ENCODE peak calls at places on chromosomes 13 and 19, in six cellular contexts. A is activated CD4-positive, alpha-beta memory T cell treated with anti-CD3 and anti-CD28 coated beads for 36 hours; T is adipocyte; R is esophagus squamous epithelium; J is C1 segment of cervical spinal cord; D is OCI-LY7. F is an unnamed sample.

GRCh38 chr13:74528751-74529513 is 394.7 kb upstream of the KLF12 start:
- DNase-seq in A (no peak), T (peak; percentile 43), R (no peak), J (no peak), D (no peak), F (no peak)

GRCh38 chr19:1672038-1672768 is 19.8 kb upstream of the TCF3 start:
- DNase-seq in A (peak; percentile 58), T (peak; percentile 79), R (no peak), J (peak; percentile 6), D (peak; percentile 83), F (no peak)

GRCh38 chr19:28184997-28185396 is 1028.0 kb downstream of the UQCRFS1 start:
- DNase-seq in A (no peak), T (no peak), R (no peak), J (no peak), D (no peak), F (no peak)

GRCh38 chr13:112996671-112997091 is 27.7 kb downstream of the MCF2L start:
- DNase-seq in A (no peak), T (no peak), R (no peak), J (no peak), D (no peak), F (no peak)

GRCh38 chr13:27923794-27924528 is 4.2 kb downstream of the PDX1 start:
- DNase-seq in A (peak; percentile 22), T (no peak), R (no peak), J (no peak), D (no peak), F (no peak)

GRCh38 chr13:110713981-110714797 is 689 bp downstream of the ING1 start:
- DNase-seq in A (peak; percentile 81), T (peak; percentile 71), R (no peak), J (peak; percentile 63), D (peak; percentile 74), F (no peak)

GRCh38 chr13:81927347-81927746 is 1586.4 kb upstream of the SPRY2 start:
- DNase-seq in A (no peak), T (no peak), R (no peak), J (no peak), D (no peak), F (no peak)

GRCh38 chr19:42206871-42207755 is 10.4 kb downstream of the DEDD2 start:
- DNase-seq in A (no peak), T (peak; percentile 7), R (no peak), J (no peak), D (no peak), F (peak; percentile 79)

F was measured in keratinocyte.